ENCODE peak calls at places on chromosome 1, in seven cellular contexts. K is PC-3; C is naive thymus-derived CD4-positive, alpha-beta T cell; N is lower lobe of right lung; A is brain microvascular endothelial cell; E is breast epithelium; D is tibial nerve. L is an unnamed sample.

GRCh38 chr1:85612704-85613361 is 32.3 kb downstream of the CCN1 start:
- DNase-seq in N (no peak), A (peak; percentile 94), C (no peak), K (peak; percentile 72), E (no peak), D (no peak), L (no peak)

GRCh38 chr1:52601519-52601918 is 652 bp upstream of the GPX7 start:
- DNase-seq in N (no peak), C (no peak), A (no peak), K (no peak), E (no peak), D (no peak), L (no peak)

GRCh38 chr1:156693858-156694562 is 11.4 kb downstream of the CRABP2 start:
- DNase-seq in D (no peak), N (no peak), A (no peak), K (peak; percentile 75), C (no peak), E (peak; percentile 69), L (no peak)

GRCh38 chr1:40690919-40691537 is 476 bp upstream of the NFYC start:
- DNase-seq in D (no peak), N (no peak), C (no peak), K (no peak), E (no peak), A (no peak), L (no peak)

GRCh38 chr1:17234405-17234804 is 14.5 kb upstream of the PADI3 start:
- DNase-seq in N (no peak), E (no peak), C (no peak), A (no peak), D (no peak), K (no peak), L (no peak)

GRCh38 chr1:61080408-61081134 is 1.8 kb upstream of the NFIA start:
- DNase-seq in N (no peak), E (no peak), K (no peak), D (no peak), C (no peak), A (no peak), L (no peak)

GRCh38 chr1:185996211-185996610 is 262.0 kb downstream of the HMCN1 start:
- DNase-seq in E (no peak), A (peak; percentile 96), D (peak; percentile 18), K (peak; percentile 92), N (no peak), C (no peak), L (no peak)

GRCh38 chr1:96306809-96307208 is 414.8 kb upstream of the PTBP2 start:
- DNase-seq in C (no peak), D (no peak), N (no peak), K (peak; percentile 48), A (no peak), E (no peak), L (no peak)

GRCh38 chr1:226082959-226083302 is 20.4 kb downstream of the H3-3A start:
- DNase-seq in C (no peak), E (peak; percentile 58), N (peak; percentile 83), K (peak; percentile 58), D (peak; percentile 35), A (peak; percentile 36), L (no peak)

GRCh38 chr1:26696645-26697440 is 1.0 kb downstream of the ARID1A start:
- DNase-seq in E (no peak), A (no peak), K (no peak), C (peak; percentile 73), D (no peak), N (peak; percentile 74), L (no peak)

GRCh38 chr1:39269791-39270342 is 65.4 kb downstream of the MACF1 start:
- DNase-seq in A (no peak), E (no peak), K (no peak), N (no peak), C (no peak), D (no peak), L (no peak)

GRCh38 chr1:102434421-102434820 is 437.7 kb upstream of the OLFM3 start:
- DNase-seq in D (no peak), E (no peak), A (no peak), C (no peak), N (no peak), K (peak; percentile 44), L (no peak)

GRCh38 chr1:246158131-246158530 is 348.9 kb downstream of the SMYD3 start:
- DNase-seq in D (no peak), C (no peak), A (no peak), K (no peak), N (no peak), E (no peak), L (no peak)

GRCh38 chr1:6125366-6125765 is 54.8 kb downstream of the CHD5 start:
- DNase-seq in N (peak; percentile 24), C (no peak), E (no peak), D (no peak), A (no peak), K (no peak), L (no peak)

GRCh38 chr1:212814989-212815388 is 23.3 kb downstream of the TATDN3 start:
- DNase-seq in A (no peak), K (peak; percentile 26), E (no peak), N (no peak), C (no peak), D (no peak), L (no peak)

GRCh38 chr1:192522673-192523072 is 52.9 kb upstream of the RGS1 start:
- DNase-seq in E (no peak), A (no peak), K (no peak), N (no peak), C (no peak), D (no peak), L (no peak)

GRCh38 chr1:64246294-64246917 is 43.0 kb downstream of the UBE2U start:
- DNase-seq in A (no peak), E (no peak), C (no peak), N (no peak), K (peak; percentile 69), D (no peak), L (no peak)

GRCh38 chr1:199854681-199855321 is 172.7 kb upstream of the NR5A2 start:
- DNase-seq in N (no peak), D (no peak), A (no peak), E (no peak), K (no peak), C (no peak), L (no peak)
- H3K27ac ChIP-seq in N (no peak overlapping the region), D (no peak overlapping the region), A (peak overlapping the region; percentile 72), E (no peak overlapping the region), K (no peak overlapping the region), C (no peak overlapping the region), L (no peak overlapping the region)

GRCh38 chr1:30599721-30600120 is 123.7 kb downstream of the MATN1 start:
- DNase-seq in C (no peak), A (no peak), K (no peak), N (no peak), D (peak; percentile 16), E (no peak), L (no peak)

GRCh38 chr1:30598571-30599114 is 124.7 kb downstream of the MATN1 start:
- DNase-seq in C (no peak), K (no peak), E (no peak), A (no peak), D (no peak), N (no peak), L (no peak)

GRCh38 chr1:30596470-30596869 is 126.9 kb downstream of the MATN1 start:
- DNase-seq in C (no peak), D (no peak), A (no peak), N (no peak), K (no peak), E (no peak), L (no peak)

GRCh38 chr1:30596891-30597290 is 126.5 kb downstream of the MATN1 start:
- DNase-seq in D (no peak), C (no peak), E (no peak), A (no peak), N (no peak), K (no peak), L (no peak)

GRCh38 chr1:30597711-30598110 is 125.7 kb downstream of the MATN1 start:
- DNase-seq in N (no peak), K (no peak), E (no peak), C (no peak), D (no peak), A (no peak), L (no peak)
- H3K27ac ChIP-seq in N (no peak overlapping the region), K (no peak overlapping the region), E (no peak overlapping the region), C (no peak overlapping the region), D (no peak overlapping the region), A (no peak overlapping the region), L (no peak overlapping the region)

DNA sequence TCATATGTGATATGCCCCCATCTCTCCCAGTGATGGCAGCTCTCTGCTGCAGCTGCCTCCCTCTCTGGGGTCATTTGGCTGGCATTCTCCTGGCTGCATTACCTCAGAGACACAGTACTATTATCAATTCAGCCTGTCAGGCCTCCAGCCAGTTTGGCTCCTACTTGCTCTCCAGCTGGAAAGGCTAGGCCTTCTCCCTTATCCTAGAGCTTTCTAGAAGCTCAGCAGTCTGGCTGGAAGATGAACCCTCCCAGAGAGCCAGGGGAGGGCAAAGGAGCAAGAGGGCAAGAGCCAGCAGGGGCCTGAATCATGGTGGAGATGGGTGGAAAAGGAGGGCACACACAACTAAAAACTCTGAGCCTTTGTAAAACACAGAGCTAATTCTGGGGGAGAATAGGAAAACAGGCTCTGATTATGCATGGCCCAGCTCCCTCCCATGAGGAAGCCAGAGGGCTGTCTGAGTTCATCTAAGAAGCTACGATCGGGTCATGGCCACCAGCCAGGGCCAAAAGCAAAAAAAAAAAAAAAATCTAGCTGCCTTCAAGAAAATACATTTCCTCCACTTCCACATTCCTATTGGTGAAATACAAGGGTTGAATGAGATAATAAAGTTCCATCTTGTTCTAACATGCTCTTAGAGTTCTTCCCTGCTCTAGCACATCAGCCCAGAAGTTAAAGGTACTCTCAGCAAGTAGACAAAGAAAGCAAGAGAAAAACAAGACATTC is 8.8 kb downstream of the LAMB3 start:
- DNase-seq in D (no peak), E (no peak), N (no peak), A (no peak), K (no peak), C (no peak), L (peak; percentile 82)
- H3K27ac ChIP-seq in D (no peak overlapping the region), E (peak overlapping the region; percentile 34), N (peak overlapping the region; percentile 74), A (no peak overlapping the region), K (no peak overlapping the region), C (no peak overlapping the region), L (peak overlapping the region; percentile 97)

GRCh38 chr1:100622506-100622905 is 84.6 kb downstream of the GPR88 start:
- DNase-seq in N (no peak), C (no peak), D (no peak), K (no peak), A (no peak), E (no peak), L (no peak)

GRCh38 chr1:100624886-100625430 is 87.0 kb downstream of the GPR88 start:
- DNase-seq in K (no peak), N (no peak), E (no peak), D (no peak), A (peak; percentile 59), C (no peak), L (no peak)

GRCh38 chr1:100626397-100626796 is 88.5 kb downstream of the GPR88 start:
- DNase-seq in C (no peak), E (no peak), K (peak; percentile 67), A (no peak), D (no peak), N (no peak), L (no peak)

GRCh38 chr1:100622966-100623762 is 85.2 kb downstream of the GPR88 start:
- DNase-seq in A (peak; percentile 68), E (no peak), D (no peak), K (peak; percentile 93), C (no peak), N (no peak), L (no peak)

DNA sequence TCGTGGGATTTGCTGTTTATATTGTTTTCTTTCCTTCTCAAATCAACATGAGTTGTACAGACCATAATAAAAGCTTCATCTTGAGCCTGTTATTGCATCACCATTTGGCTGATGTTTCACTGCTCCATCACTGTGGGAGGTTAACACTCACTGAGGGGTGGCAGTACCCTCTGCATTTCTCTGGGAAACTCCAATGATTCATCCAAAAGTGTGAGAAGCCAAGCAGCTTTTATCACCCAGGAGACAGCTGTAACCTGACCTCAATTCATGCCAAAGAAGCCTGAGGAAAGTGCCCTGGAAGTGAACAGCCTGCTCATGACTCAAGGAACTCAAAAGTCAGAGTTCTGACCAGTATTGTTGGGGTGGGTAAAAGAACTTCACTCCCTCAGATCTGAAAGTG is 84.1 kb downstream of the GPR88 start:
- DNase-seq in K (peak; percentile 97), D (no peak), C (no peak), A (peak; percentile 99), E (no peak), N (no peak), L (no peak)
- H3K27ac ChIP-seq in K (peak overlapping the region; percentile 95), D (no peak overlapping the region), C (no peak overlapping the region), A (peak overlapping the region; percentile 96), E (no peak overlapping the region), N (no peak overlapping the region), L (no peak overlapping the region)

L was measured in caudate nucleus.